ENCODE peak calls at places on chromosome 20, in nine cellular contexts. N is HepG2; U is retina; E is stimulated activated CD8-positive, alpha-beta memory T cell treated with anti-CD3 and anti-CD28 coated beads, Interleukin-15, amount 100 ng/mL, for 24 hours; A is C1 segment of cervical spinal cord; B is activated T-cell treated with anti-CD3 and anti-CD28 coated beads for 24 hours; H is islet precursor cell; R is GM03348; M is mesendoderm. Q is an unnamed sample.

GRCh38 chr20:1397710-1398109 is 4.9 kb upstream of the FKBP1A start:
- DNase-seq in B (no peak), N (no peak), H (no peak), U (no peak), R (no peak), E (no peak), M (no peak), A (no peak), Q (no peak)

GRCh38 chr20:63846128-63846771 is 15.0 kb upstream of the ABHD16B start:
- DNase-seq in B (no peak), U (peak), N (peak), H (peak), R (no peak), M (peak), E (no peak), A (no peak), Q (no peak)

GRCh38 chr20:53708129-53708968 is 114.7 kb upstream of the ZNF217 start:
- DNase-seq in E (no peak), H (peak), U (no peak), N (no peak), R (peak), B (peak), M (no peak), A (no peak), Q (no peak)

GRCh38 chr20:35773154-35773751 is 1.4 kb downstream of the PHF20 start:
- DNase-seq in A (peak), N (no peak), H (peak), M (peak), R (no peak), U (no peak), B (peak), E (no peak), Q (no peak)

GRCh38 chr20:1300083-1300840 is 28.7 kb downstream of the SDCBP2 start:
- DNase-seq in A (no peak), B (no peak), M (no peak), U (no peak), N (no peak), E (no peak), R (no peak), H (no peak), Q (no peak)

GRCh38 chr20:53493201-53493908 is 100.3 kb downstream of the ZNF217 start:
- DNase-seq in A (no peak), M (no peak), B (no peak), R (peak), N (no peak), E (no peak), H (no peak), U (no peak), Q (no peak)

GRCh38 chr20:1994627-1995026 is 769 bp upstream of the PDYN start:
- DNase-seq in H (peak), A (no peak), U (no peak), E (no peak), R (no peak), N (no peak), B (no peak), M (no peak), Q (no peak)

GRCh38 chr20:1888796-1889463 is 6.3 kb upstream of the SIRPA start:
- DNase-seq in E (no peak), M (peak), H (peak), N (peak), R (peak), A (no peak), B (no peak), U (no peak), Q (no peak)

GRCh38 chr20:5658897-5659296 is 91.3 kb upstream of the SHLD1 start:
- DNase-seq in E (no peak), U (no peak), R (peak), H (no peak), M (peak), N (peak), A (peak), B (peak), Q (peak)

GRCh38 chr20:32218156-32218900 is 10.6 kb downstream of the POFUT1 start:
- DNase-seq in N (no peak), M (no peak), B (no peak), U (no peak), R (no peak), A (no peak), E (no peak), H (no peak), Q (no peak)

GRCh38 chr20:24160563-24161355 is 172.2 kb upstream of the GGTLC1 start:
- DNase-seq in E (no peak), M (peak), N (peak), R (peak), B (no peak), H (peak), A (peak), U (peak), Q (no peak)

GRCh38 chr20:57078101-57078500 is 188.3 kb downstream of the BMP7 start:
- DNase-seq in R (no peak), E (no peak), U (no peak), M (no peak), B (no peak), A (no peak), H (no peak), N (no peak), Q (no peak)

GRCh38 chr20:62496525-62497218 is 20.9 kb upstream of the GATA5 start:
- DNase-seq in N (no peak), U (peak), E (no peak), M (no peak), A (no peak), B (no peak), R (peak), H (no peak), Q (no peak)